ENCODE peak calls at places on chromosomes 3 and 15, in nine cellular contexts. C is GM03348; I is ELR; E is stimulated activated CD4-positive, alpha-beta T cell treated with anti-CD3 and anti-CD28 coated beads, Interleukin-15, amount 100 ng/mL, for 24 hours; N is progenitor cell of endocrine pancreas; S is cardiac muscle cell; R is H7; T is effector memory CD4-positive, alpha-beta T cell; D is GM23248. Z is an unnamed sample.

GRCh38 chr3:105527949-105528348 is 161.2 kb downstream of the ALCAM start:
- DNase-seq in C (no peak), I (peak; percentile 57), E (peak; percentile 25), N (no peak), S (no peak), R (no peak), T (no peak), D (peak; percentile 38), Z (no peak)

GRCh38 chr3:188553569-188553968 is 399.6 kb downstream of the LPP start:
- DNase-seq in C (no peak), I (no peak), E (peak; percentile 11), N (no peak), S (no peak), R (no peak), T (peak; percentile 0), D (peak; percentile 24), Z (no peak)

GRCh38 chr3:161576733-161577510 is 80.3 kb downstream of the OTOL1 start:
- DNase-seq in C (no peak), I (peak; percentile 46), E (no peak), N (no peak), S (no peak), R (no peak), T (no peak), D (peak; percentile 3), Z (no peak)

GRCh38 chr3:141797819-141798405 is 34.7 kb downstream of the GRK7 start:
- DNase-seq in C (no peak), I (no peak), E (peak; percentile 19), N (no peak), S (no peak), R (no peak), T (no peak), D (no peak), Z (no peak)

GRCh38 chr3:168094877-168095610 is 680 bp downstream of the GOLIM4 start:
- DNase-seq in C (peak; percentile 78), I (peak; percentile 89), E (peak; percentile 42), N (peak; percentile 12), S (peak; percentile 69), R (peak; percentile 61), T (no peak), D (peak; percentile 93), Z (peak; percentile 39)

GRCh38 chr3:156676467-156677119 is 2.2 kb downstream of the TIPARP start:
- DNase-seq in C (peak; percentile 9), I (peak; percentile 81), E (no peak), N (no peak), S (peak; percentile 44), R (no peak), T (no peak), D (peak; percentile 71), Z (no peak)

GRCh38 chr15:48703544-48703943 is 58.0 kb upstream of the FBN1 start:
- DNase-seq in C (peak; percentile 62), I (peak; percentile 66), E (no peak), N (no peak), S (no peak), R (no peak), T (no peak), D (peak; percentile 75), Z (peak; percentile 73)

GRCh38 chr15:66483131-66483566 is 14.4 kb downstream of the SNAPC5 start:
- DNase-seq in C (peak; percentile 42), I (peak; percentile 28), E (no peak), N (no peak), S (peak; percentile 62), R (no peak), T (no peak), D (peak; percentile 68), Z (no peak)

GRCh38 chr15:67165653-67166260 is 88.7 kb downstream of the AAGAB start:
- DNase-seq in C (no peak), I (no peak), E (no peak), N (no peak), S (peak; percentile 56), R (peak; percentile 77), T (no peak), D (no peak), Z (no peak)

GRCh38 chr15:37061996-37062395 is 38.4 kb downstream of the MEIS2 start:
- DNase-seq in C (no peak), I (no peak), E (no peak), N (no peak), S (no peak), R (no peak), T (no peak), D (no peak), Z (no peak)